ENCODE peak calls at places on chromosomes 13 and 19, in four cellular contexts. G is astrocyte, T is mammary epithelial cell, E is iPS DF 6.9. P is an unnamed sample.

GRCh38 chr13:40680659-40681323 is 14.3 kb upstream of the FOXO1 start:
- DNase-seq in G (no peak), E (no peak), T (no peak), P (no peak)

GRCh38 chr13:89900104-89900760 is 1447.3 kb upstream of the MIR17HG start:
- DNase-seq in G (no peak), T (peak), E (no peak), P (peak)

GRCh38 chr19:16034958-16035560 is 41.2 kb upstream of the TPM4 start:
- DNase-seq in T (no peak), E (no peak), G (no peak), P (no peak)

GRCh38 chr13:24654741-24655140 is 25.5 kb upstream of the ATP12A start:
- DNase-seq in G (peak), E (no peak), T (no peak), P (no peak)

GRCh38 chr19:17455711-17456123 is 5.0 kb downstream of the NXNL1 start:
- DNase-seq in G (no peak), T (no peak), E (no peak), P (no peak)

GRCh38 chr13:66114127-66114526 is 1116.0 kb downstream of the PCDH9 start:
- DNase-seq in E (no peak), T (no peak), G (no peak), P (no peak)

GRCh38 chr13:50664961-50665360 is 178.5 kb downstream of the DLEU7 start:
- DNase-seq in G (no peak), E (no peak), T (no peak), P (no peak)

GRCh38 chr13:46606915-46607413 is 54.0 kb downstream of the LRCH1 start:
- DNase-seq in E (no peak), T (no peak), G (no peak), P (no peak)

GRCh38 chr19:34317311-34317927 is 47.6 kb upstream of the GPI start:
- DNase-seq in E (no peak), T (peak), G (peak), P (no peak)

GRCh38 chr13:53151692-53152421 is 123.2 kb downstream of the OLFM4 start:
- DNase-seq in T (no peak), E (peak), G (no peak), P (no peak)

GRCh38 chr13:97945792-97946419 is 7.6 kb upstream of the IPO5 start:
- DNase-seq in G (peak), T (no peak), E (no peak), P (no peak)

GRCh38 chr19:3367572-3368440 is 1.4 kb downstream of the NFIC start:
- DNase-seq in T (peak), E (no peak), G (no peak), P (no peak)
- H3K27ac ChIP-seq in T (no peak), E (no peak), G (peak), P (peak)

DNA sequence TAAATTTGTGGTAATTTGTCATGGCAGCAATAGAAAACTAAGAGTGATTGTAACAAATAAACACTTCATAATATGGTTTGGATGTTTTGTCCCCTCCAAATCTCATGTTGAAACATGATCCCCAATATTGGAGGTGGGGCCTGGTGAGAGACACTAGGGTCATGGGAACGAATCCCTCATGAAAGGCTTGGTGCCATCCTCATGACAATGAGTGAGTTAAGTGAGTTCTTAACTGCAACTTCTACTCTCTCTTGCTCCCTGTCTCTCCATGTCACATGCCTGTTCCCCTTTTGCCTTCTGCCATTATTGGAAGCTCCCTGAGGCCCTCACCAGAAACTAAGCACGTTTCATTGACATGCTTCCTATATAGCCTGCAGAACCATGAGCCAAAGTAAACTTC is 1233.2 kb downstream of the OLFM4 start:
- DNase-seq in T (no peak), G (no peak), E (no peak), P (no peak)
- H3K27ac ChIP-seq in T (no peak), G (no peak), E (no peak), P (no peak)

GRCh38 chr13:49597043-49597669 is 11.8 kb upstream of the RCBTB1 start:
- DNase-seq in E (no peak), T (no peak), G (no peak), P (no peak)
- H3K27ac ChIP-seq in E (no peak), T (no peak), G (no peak), P (no peak)

DNA sequence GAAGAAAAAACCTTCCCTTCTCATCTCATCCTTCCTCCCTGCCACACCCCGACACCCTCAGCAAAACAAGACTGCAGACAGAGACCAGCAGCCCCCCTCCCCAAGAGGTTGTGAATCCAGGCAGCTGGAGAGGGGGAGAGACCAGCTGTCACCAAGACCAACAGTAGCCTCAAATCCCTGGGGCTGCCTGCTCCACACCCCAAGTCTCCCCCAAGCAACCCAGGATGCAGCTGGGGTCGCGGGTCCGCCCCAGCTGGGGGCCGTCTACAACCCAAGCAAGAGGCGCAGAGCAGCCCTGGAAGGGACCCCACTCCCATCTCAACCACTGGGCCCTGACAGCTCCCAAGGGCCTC is 7.1 kb downstream of the KLF16 start:
- DNase-seq in T (no peak), G (no peak), E (no peak), P (no peak)
- H3K27ac ChIP-seq in T (no peak), G (peak), E (no peak), P (peak)

GRCh38 chr19:45047188-45047797 is 8.4 kb downstream of the CLASRP start:
- DNase-seq in T (no peak), G (no peak), E (no peak), P (no peak)

GRCh38 chr19:45051929-45052579 is 13.2 kb downstream of the CLASRP start:
- DNase-seq in E (no peak), G (no peak), T (no peak), P (no peak)

GRCh38 chr19:45046355-45046754 is 7.5 kb downstream of the CLASRP start:
- DNase-seq in T (no peak), E (no peak), G (no peak), P (no peak)

GRCh38 chr19:45050036-45050435 is 11.2 kb downstream of the CLASRP start:
- DNase-seq in T (peak), G (no peak), E (no peak), P (no peak)

DNA sequence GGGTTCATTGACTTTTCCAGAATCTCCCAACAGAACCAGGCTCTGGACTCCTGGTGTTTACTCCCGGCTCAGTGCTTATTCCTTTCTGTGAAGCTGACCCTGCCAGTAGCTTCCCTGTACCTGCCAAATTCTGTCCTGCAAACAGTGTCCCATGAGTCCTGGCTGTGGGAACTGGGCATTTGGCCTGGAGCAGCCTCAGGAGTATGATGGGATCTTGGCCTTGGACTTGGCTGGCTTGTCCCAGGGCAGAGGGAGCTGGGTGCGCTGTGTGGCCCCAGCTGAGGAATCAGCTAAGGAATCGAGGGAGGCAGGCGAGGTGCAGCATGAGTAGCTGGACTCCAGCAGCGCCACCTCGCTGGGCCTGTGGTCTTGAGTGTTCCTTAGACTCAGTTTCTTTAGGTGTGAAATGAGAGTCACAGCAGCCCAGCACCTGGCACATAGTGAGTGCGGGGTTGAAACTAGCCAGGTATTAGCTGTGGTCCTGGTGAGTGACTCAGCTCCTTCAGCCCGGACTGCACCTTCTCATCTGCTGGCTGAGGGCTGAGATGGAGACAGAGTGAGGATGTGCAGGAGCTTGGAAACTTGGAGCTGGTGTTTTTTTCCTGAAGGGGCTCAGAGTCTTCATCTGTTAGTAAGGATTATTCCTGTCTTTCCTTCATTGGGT is 10.4 kb downstream of the CLASRP start:
- DNase-seq in E (no peak), G (no peak), T (peak), P (no peak)
- H3K27ac ChIP-seq in E (no peak), G (no peak), T (peak), P (peak)

GRCh38 chr19:44725684-44726083 is 22.8 kb upstream of the BCL3 start:
- DNase-seq in E (no peak), G (no peak), T (no peak), P (no peak)

GRCh38 chr19:44723952-44724319 is 24.6 kb upstream of the BCL3 start:
- DNase-seq in E (no peak), T (peak), G (peak), P (no peak)

GRCh38 chr19:44728178-44728577 is 20.3 kb upstream of the BCL3 start:
- DNase-seq in E (no peak), G (no peak), T (no peak), P (no peak)

GRCh38 chr19:44725251-44725650 is 23.3 kb upstream of the BCL3 start:
- DNase-seq in E (no peak), T (no peak), G (no peak), P (no peak)

DNA sequence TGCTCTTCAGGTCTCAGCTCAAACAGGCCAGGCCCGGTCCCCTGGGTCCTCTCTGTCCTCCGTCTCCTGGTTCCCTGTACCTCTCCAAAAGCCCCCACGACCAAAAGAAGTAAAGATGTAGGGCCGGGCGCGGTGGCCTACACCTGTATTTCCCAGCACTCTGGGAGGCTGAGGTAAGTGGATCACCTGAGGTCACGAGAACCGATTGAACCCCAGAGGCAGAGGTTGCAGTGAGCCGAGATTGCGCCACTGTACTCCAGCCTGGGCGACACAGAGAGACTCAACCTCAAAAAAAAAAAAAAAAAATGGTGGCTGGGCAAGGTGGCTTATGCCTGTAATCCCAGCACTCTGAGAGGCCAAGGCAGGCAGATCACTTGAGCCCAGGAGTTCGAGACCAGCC is 22.0 kb upstream of the BCL3 start:
- DNase-seq in E (no peak), T (no peak), G (no peak), P (no peak)
- H3K27ac ChIP-seq in E (no peak), T (no peak), G (no peak), P (no peak)

GRCh38 chr13:27334774-27335490 is 64.3 kb downstream of the RASL11A start:
- DNase-seq in T (no peak), E (no peak), G (peak), P (no peak)
- H3K27ac ChIP-seq in T (no peak), E (no peak), G (no peak), P (no peak)

GRCh38 chr13:48281556-48281955 is 22.0 kb upstream of the RB1 start:
- DNase-seq in T (no peak), G (no peak), E (no peak), P (no peak)
- H3K27ac ChIP-seq in T (no peak), G (no peak), E (no peak), P (no peak)

P was measured in epithelial cell of prostate.